ENCODE peak calls at places on chromosomes 7 and 10, in five cellular contexts. One of them, this sample, is unnamed.

GRCh38 chr10:79202188-79203013 is 133.6 kb downstream of the ZMIZ1 start:
- DNase-seq in testis: no peak
- DNase-seq in transverse colon: peak
- DNase-seq in stomach: peak
- DNase-seq in uterus: no peak
- DNase-seq in this sample: no peak

GRCh38 chr10:18214692-18215563 is 74.7 kb downstream of the CACNB2 start:
- DNase-seq in testis: peak
- DNase-seq in transverse colon: peak
- DNase-seq in stomach: no peak
- DNase-seq in uterus: peak
- DNase-seq in this sample: no peak

GRCh38 chr7:1942026-1942703 is 272.1 kb downstream of the ELFN1 start:
- DNase-seq in testis: no peak
- DNase-seq in transverse colon: no peak
- DNase-seq in stomach: no peak
- DNase-seq in uterus: no peak
- DNase-seq in this sample: no peak

GRCh38 chr10:71889388-71889987 is 38.4 kb upstream of the PSAP start:
- DNase-seq in testis: no peak
- DNase-seq in transverse colon: no peak
- DNase-seq in stomach: no peak
- DNase-seq in uterus: no peak
- DNase-seq in this sample: no peak

GRCh38 chr7:27910341-27910740 is 170.4 kb downstream of the TAX1BP1 start:
- DNase-seq in testis: no peak
- DNase-seq in transverse colon: no peak
- DNase-seq in stomach: no peak
- DNase-seq in uterus: no peak
- DNase-seq in this sample: no peak

GRCh38 chr10:12350925-12351324 is 1.6 kb downstream of the CAMK1D start:
- DNase-seq in testis: no peak
- DNase-seq in transverse colon: no peak
- DNase-seq in stomach: no peak
- DNase-seq in uterus: no peak
- DNase-seq in this sample: no peak

GRCh38 chr10:82981137-82981723 is 1106.2 kb downstream of the NRG3 start:
- DNase-seq in testis: no peak
- DNase-seq in transverse colon: no peak
- DNase-seq in stomach: no peak
- DNase-seq in uterus: no peak
- DNase-seq in this sample: no peak

GRCh38 chr7:74334026-74334425 is 44.8 kb downstream of the CLIP2 start:
- DNase-seq in testis: no peak
- DNase-seq in transverse colon: no peak
- DNase-seq in stomach: no peak
- DNase-seq in uterus: no peak
- DNase-seq in this sample: no peak

GRCh38 chr10:29120216-29120615 is 168.7 kb upstream of the LYZL1 start:
- DNase-seq in testis: no peak
- DNase-seq in transverse colon: no peak
- DNase-seq in stomach: no peak
- DNase-seq in uterus: no peak
- DNase-seq in this sample: no peak

GRCh38 chr10:95661818-95662217 is 5.3 kb upstream of the ALDH18A1 start:
- DNase-seq in testis: no peak
- DNase-seq in transverse colon: no peak
- DNase-seq in stomach: no peak
- DNase-seq in uterus: no peak
- DNase-seq in this sample: no peak

GRCh38 chr10:101495324-101495925 is 92.6 kb downstream of the POLL start:
- DNase-seq in testis: no peak
- DNase-seq in transverse colon: no peak
- DNase-seq in stomach: no peak
- DNase-seq in uterus: no peak
- DNase-seq in this sample: no peak

GRCh38 chr10:13400196-13400965 is 52.3 kb upstream of the SEPHS1 start:
- DNase-seq in testis: no peak
- DNase-seq in transverse colon: no peak
- DNase-seq in stomach: peak
- DNase-seq in uterus: no peak
- DNase-seq in this sample: no peak

GRCh38 chr7:26198781-26199169 is 1.8 kb downstream of the HNRNPA2B1 start:
- DNase-seq in testis: no peak
- DNase-seq in transverse colon: no peak
- DNase-seq in stomach: no peak
- DNase-seq in uterus: no peak
- DNase-seq in this sample: no peak
- H3K27ac ChIP-seq in testis: peak
- H3K27ac ChIP-seq in transverse colon: peak
- H3K27ac ChIP-seq in stomach: peak
- H3K27ac ChIP-seq in uterus: peak
- H3K27ac ChIP-seq in this sample: peak

GRCh38 chr10:32961892-32962369 is 3.9 kb upstream of the ITGB1 start:
- DNase-seq in testis: no peak
- DNase-seq in transverse colon: no peak
- DNase-seq in stomach: no peak
- DNase-seq in uterus: no peak
- DNase-seq in this sample: no peak

GRCh38 chr10:32961343-32961891 is 3.4 kb upstream of the ITGB1 start:
- DNase-seq in testis: no peak
- DNase-seq in transverse colon: no peak
- DNase-seq in stomach: no peak
- DNase-seq in uterus: no peak
- DNase-seq in this sample: no peak

GRCh38 chr10:32963102-32963501 is 5.1 kb upstream of the ITGB1 start:
- DNase-seq in testis: no peak
- DNase-seq in transverse colon: no peak
- DNase-seq in stomach: no peak
- DNase-seq in uterus: no peak
- DNase-seq in this sample: no peak

GRCh38 chr10:32964261-32964660 is 6.2 kb upstream of the ITGB1 start:
- DNase-seq in testis: no peak
- DNase-seq in transverse colon: no peak
- DNase-seq in stomach: no peak
- DNase-seq in uterus: no peak
- DNase-seq in this sample: no peak

DNA sequence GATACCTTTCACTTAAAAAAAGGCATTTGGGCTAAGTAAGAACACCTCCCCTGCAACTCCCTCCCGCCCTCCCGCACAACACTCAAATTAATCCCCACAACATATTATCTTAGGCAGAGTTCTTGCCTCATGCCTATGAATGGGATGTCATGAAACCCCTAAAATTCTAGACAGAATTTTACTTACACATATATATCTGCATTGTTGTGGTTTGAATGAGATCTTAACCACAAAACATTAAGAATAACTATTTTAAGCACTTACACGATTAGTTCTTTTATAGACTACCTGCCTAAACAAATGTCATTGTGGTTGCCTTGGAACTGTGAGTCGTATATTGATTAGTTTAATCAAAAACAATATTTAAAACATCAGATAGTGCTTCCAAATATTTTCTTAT is 4.5 kb upstream of the ITGB1 start:
- DNase-seq in testis: no peak
- DNase-seq in transverse colon: no peak
- DNase-seq in stomach: no peak
- DNase-seq in uterus: no peak
- DNase-seq in this sample: no peak
- TF ChIP-seq CTCF in testis: no peak
- TF ChIP-seq CTCF in transverse colon: no peak
- TF ChIP-seq CTCF in stomach: no peak
- TF ChIP-seq CTCF in uterus: no peak
- TF ChIP-seq CTCF in this sample: no peak

DNA sequence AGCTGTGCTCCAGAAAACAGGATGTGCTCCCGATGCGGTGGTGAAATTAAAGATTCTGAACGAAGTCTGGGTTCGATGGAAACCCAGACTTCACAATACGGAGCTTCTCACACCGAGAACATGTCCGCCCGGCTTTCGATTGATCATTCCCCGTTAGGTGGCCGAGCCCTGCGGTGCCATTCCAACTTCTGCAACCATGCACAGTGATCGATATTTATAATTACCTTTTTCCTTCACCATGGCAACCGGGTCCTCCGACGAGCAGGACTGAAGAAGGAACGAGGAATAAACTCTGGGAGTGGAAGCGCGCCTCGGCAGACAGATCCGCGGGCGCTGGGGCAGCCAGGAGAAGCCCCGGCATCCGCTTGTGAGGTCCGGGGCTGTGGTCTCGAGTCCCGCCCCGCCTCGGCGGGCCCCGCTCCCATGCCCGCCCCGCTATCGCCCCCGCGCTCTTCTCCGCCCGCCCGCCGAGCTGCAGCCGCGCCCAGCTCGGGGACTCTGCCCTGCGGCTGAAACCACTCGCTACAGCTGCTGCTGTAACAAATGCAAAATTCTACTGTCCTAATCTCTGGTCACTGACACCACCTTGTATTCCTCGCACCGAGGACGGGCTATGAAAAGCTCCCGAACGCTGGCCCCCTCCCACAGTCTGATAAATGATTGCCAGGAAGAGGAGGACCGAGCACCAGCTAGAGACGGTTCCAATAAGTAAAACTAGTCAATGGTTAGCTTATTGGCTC is 26.2 kb downstream of the ABLIM1 start:
- DNase-seq in testis: peak
- DNase-seq in transverse colon: peak
- DNase-seq in stomach: no peak
- DNase-seq in uterus: no peak
- DNase-seq in this sample: no peak
- TF ChIP-seq POLR2A in testis: no peak
- TF ChIP-seq POLR2A in transverse colon: no peak
- TF ChIP-seq POLR2A in stomach: no peak
- TF ChIP-seq POLR2A in uterus: no peak
- TF ChIP-seq POLR2A in this sample: no peak

GRCh38 chr7:134140889-134141867 is 14.0 kb downstream of the LRGUK start:
- DNase-seq in testis: peak
- DNase-seq in transverse colon: peak
- DNase-seq in stomach: peak
- DNase-seq in uterus: peak
- DNase-seq in this sample: no peak

DNA sequence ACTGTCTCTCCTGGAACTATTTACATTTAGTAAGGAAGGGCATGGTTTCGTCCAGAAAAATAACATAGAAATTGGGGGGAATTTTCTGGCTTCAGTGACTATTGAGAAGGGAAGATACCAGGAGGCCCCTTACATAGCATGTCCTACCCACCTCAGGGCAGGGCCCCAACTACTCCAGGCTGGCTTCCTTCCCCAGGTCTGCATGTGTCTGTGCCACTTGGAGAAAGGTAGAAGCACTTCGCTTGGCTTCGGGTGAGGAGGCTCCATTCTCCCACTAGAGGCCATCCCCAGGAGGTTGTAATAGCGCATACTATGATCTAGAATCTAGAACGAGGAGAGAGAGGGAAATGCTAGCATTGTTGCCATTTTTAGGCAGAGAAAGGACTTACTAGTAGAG is 14.7 kb downstream of the LRGUK start:
- DNase-seq in testis: no peak
- DNase-seq in transverse colon: no peak
- DNase-seq in stomach: no peak
- DNase-seq in uterus: no peak
- DNase-seq in this sample: no peak
- H3K27ac ChIP-seq in testis: no peak
- H3K27ac ChIP-seq in transverse colon: no peak
- H3K27ac ChIP-seq in stomach: no peak
- H3K27ac ChIP-seq in uterus: no peak
- H3K27ac ChIP-seq in this sample: no peak

GRCh38 chr10:62935022-62935421 is 118.9 kb upstream of the EGR2 start:
- DNase-seq in testis: no peak
- DNase-seq in transverse colon: no peak
- DNase-seq in stomach: no peak
- DNase-seq in uterus: no peak
- DNase-seq in this sample: no peak
- TF ChIP-seq CTCF in testis: no peak
- TF ChIP-seq CTCF in transverse colon: no peak
- TF ChIP-seq CTCF in stomach: no peak
- TF ChIP-seq CTCF in uterus: no peak
- TF ChIP-seq CTCF in this sample: no peak

GRCh38 chr10:67575530-67575929 is 120.5 kb downstream of the CTNNA3 start:
- DNase-seq in testis: no peak
- DNase-seq in transverse colon: no peak
- DNase-seq in stomach: no peak
- DNase-seq in uterus: no peak
- DNase-seq in this sample: no peak
- TF ChIP-seq POLR2A in testis: no peak
- TF ChIP-seq POLR2A in transverse colon: no peak
- TF ChIP-seq POLR2A in stomach: no peak
- TF ChIP-seq POLR2A in uterus: no peak
- TF ChIP-seq POLR2A in this sample: no peak

GRCh38 chr10:113301342-113301984 is 251.4 kb upstream of the HABP2 start:
- DNase-seq in testis: no peak
- DNase-seq in transverse colon: no peak
- DNase-seq in stomach: no peak
- DNase-seq in uterus: no peak
- DNase-seq in this sample: no peak
- H3K27ac ChIP-seq in testis: no peak
- H3K27ac ChIP-seq in transverse colon: no peak
- H3K27ac ChIP-seq in stomach: no peak
- H3K27ac ChIP-seq in uterus: no peak
- H3K27ac ChIP-seq in this sample: no peak

GRCh38 chr10:6274504-6274903 is 71.8 kb downstream of the PFKFB3 start:
- DNase-seq in testis: no peak
- DNase-seq in transverse colon: no peak
- DNase-seq in stomach: no peak
- DNase-seq in uterus: no peak
- DNase-seq in this sample: no peak

GRCh38 chr10:6273351-6273750 is 70.6 kb downstream of the PFKFB3 start:
- DNase-seq in testis: no peak
- DNase-seq in transverse colon: no peak
- DNase-seq in stomach: no peak
- DNase-seq in uterus: no peak
- DNase-seq in this sample: no peak

GRCh38 chr10:6272126-6272525 is 69.4 kb downstream of the PFKFB3 start:
- DNase-seq in testis: no peak
- DNase-seq in transverse colon: no peak
- DNase-seq in stomach: no peak
- DNase-seq in uterus: no peak
- DNase-seq in this sample: no peak

GRCh38 chr10:6274040-6274439 is 71.3 kb downstream of the PFKFB3 start:
- DNase-seq in testis: no peak
- DNase-seq in transverse colon: no peak
- DNase-seq in stomach: no peak
- DNase-seq in uterus: no peak
- DNase-seq in this sample: no peak

GRCh38 chr10:6275022-6275997 is 72.6 kb downstream of the PFKFB3 start:
- DNase-seq in testis: peak
- DNase-seq in transverse colon: peak
- DNase-seq in stomach: peak
- DNase-seq in uterus: peak
- DNase-seq in this sample: peak
- TF ChIP-seq CTCF in testis: no peak
- TF ChIP-seq CTCF in transverse colon: no peak
- TF ChIP-seq CTCF in stomach: no peak
- TF ChIP-seq CTCF in uterus: no peak
- TF ChIP-seq CTCF in this sample: no peak